ENCODE peak calls at places on chromosome 4, in nine cellular contexts. One of them, this sample, is unnamed.

GRCh38 chr4:884259-884658 is 47.9 kb downstream of the GAK start:
- DNase-seq in AG10803: no peak
- DNase-seq in esophagus squamous epithelium: no peak
- DNase-seq in IMR-90: no peak
- DNase-seq in fibroblast of lung: no peak
- DNase-seq in heart right ventricle: no peak
- DNase-seq in psoas muscle: no peak
- DNase-seq in HFF-Myc: no peak
- DNase-seq in endothelial cell of umbilical vein: no peak
- DNase-seq in this sample: no peak

GRCh38 chr4:73620115-73620792 is at the start of gene RASSF6:
- DNase-seq in heart right ventricle: no peak
- DNase-seq in esophagus squamous epithelium: no peak
- DNase-seq in psoas muscle: no peak
- DNase-seq in IMR-90: no peak
- DNase-seq in AG10803: no peak
- DNase-seq in fibroblast of lung: peak; percentile 20
- DNase-seq in HFF-Myc: no peak
- DNase-seq in endothelial cell of umbilical vein: no peak
- DNase-seq in this sample: no peak

GRCh38 chr4:150126880-150127236 is 48.6 kb downstream of the DCLK2 start:
- DNase-seq in heart right ventricle: no peak
- DNase-seq in IMR-90: peak; percentile 75
- DNase-seq in endothelial cell of umbilical vein: peak; percentile 37
- DNase-seq in HFF-Myc: no peak
- DNase-seq in psoas muscle: no peak
- DNase-seq in AG10803: peak; percentile 74
- DNase-seq in fibroblast of lung: peak; percentile 88
- DNase-seq in esophagus squamous epithelium: no peak
- DNase-seq in this sample: peak; percentile 81

GRCh38 chr4:140254656-140255299 is 100.8 kb upstream of the MAML3 start:
- DNase-seq in IMR-90: no peak
- DNase-seq in HFF-Myc: no peak
- DNase-seq in esophagus squamous epithelium: no peak
- DNase-seq in endothelial cell of umbilical vein: peak; percentile 37
- DNase-seq in psoas muscle: no peak
- DNase-seq in heart right ventricle: no peak
- DNase-seq in AG10803: peak; percentile 11
- DNase-seq in fibroblast of lung: no peak
- DNase-seq in this sample: no peak

GRCh38 chr4:157223446-157223845 is 2.9 kb downstream of the GRIA2 start:
- DNase-seq in heart right ventricle: no peak
- DNase-seq in AG10803: no peak
- DNase-seq in esophagus squamous epithelium: no peak
- DNase-seq in IMR-90: no peak
- DNase-seq in psoas muscle: no peak
- DNase-seq in HFF-Myc: no peak
- DNase-seq in fibroblast of lung: no peak
- DNase-seq in endothelial cell of umbilical vein: no peak
- DNase-seq in this sample: no peak

GRCh38 chr4:174401471-174402130 is 117.9 kb downstream of the CEP44 start:
- DNase-seq in heart right ventricle: no peak
- DNase-seq in esophagus squamous epithelium: no peak
- DNase-seq in IMR-90: no peak
- DNase-seq in AG10803: no peak
- DNase-seq in HFF-Myc: no peak
- DNase-seq in psoas muscle: no peak
- DNase-seq in fibroblast of lung: peak; percentile 56
- DNase-seq in endothelial cell of umbilical vein: no peak
- DNase-seq in this sample: no peak

GRCh38 chr4:83837614-83838308 is 301.9 kb downstream of the GPAT3 start:
- DNase-seq in endothelial cell of umbilical vein: no peak
- DNase-seq in psoas muscle: no peak
- DNase-seq in heart right ventricle: no peak
- DNase-seq in HFF-Myc: no peak
- DNase-seq in IMR-90: no peak
- DNase-seq in fibroblast of lung: no peak
- DNase-seq in AG10803: no peak
- DNase-seq in esophagus squamous epithelium: no peak
- DNase-seq in this sample: no peak

GRCh38 chr4:47972181-47972580 is 44.3 kb downstream of the CNGA1 start:
- DNase-seq in esophagus squamous epithelium: no peak
- DNase-seq in endothelial cell of umbilical vein: no peak
- DNase-seq in heart right ventricle: no peak
- DNase-seq in IMR-90: no peak
- DNase-seq in fibroblast of lung: no peak
- DNase-seq in HFF-Myc: no peak
- DNase-seq in AG10803: no peak
- DNase-seq in psoas muscle: no peak
- DNase-seq in this sample: no peak

GRCh38 chr4:8776366-8776765 is 95.3 kb downstream of the HMX1 start:
- DNase-seq in HFF-Myc: no peak
- DNase-seq in endothelial cell of umbilical vein: no peak
- DNase-seq in AG10803: no peak
- DNase-seq in heart right ventricle: no peak
- DNase-seq in fibroblast of lung: no peak
- DNase-seq in psoas muscle: no peak
- DNase-seq in IMR-90: no peak
- DNase-seq in esophagus squamous epithelium: no peak
- DNase-seq in this sample: no peak

GRCh38 chr4:2861631-2862436 is 18.2 kb downstream of the ADD1 start:
- DNase-seq in IMR-90: no peak
- DNase-seq in heart right ventricle: no peak
- DNase-seq in AG10803: no peak
- DNase-seq in HFF-Myc: no peak
- DNase-seq in endothelial cell of umbilical vein: no peak
- DNase-seq in fibroblast of lung: no peak
- DNase-seq in esophagus squamous epithelium: no peak
- DNase-seq in psoas muscle: no peak
- DNase-seq in this sample: no peak

GRCh38 chr4:125828316-125828715 is 513.6 kb downstream of the FAT4 start:
- DNase-seq in heart right ventricle: no peak
- DNase-seq in IMR-90: no peak
- DNase-seq in endothelial cell of umbilical vein: no peak
- DNase-seq in HFF-Myc: no peak
- DNase-seq in fibroblast of lung: no peak
- DNase-seq in AG10803: no peak
- DNase-seq in esophagus squamous epithelium: no peak
- DNase-seq in psoas muscle: no peak
- DNase-seq in this sample: no peak

GRCh38 chr4:40550900-40551546 is 78.6 kb downstream of the RBM47 start:
- DNase-seq in IMR-90: peak; percentile 52
- DNase-seq in endothelial cell of umbilical vein: peak; percentile 55
- DNase-seq in HFF-Myc: no peak
- DNase-seq in fibroblast of lung: peak; percentile 49
- DNase-seq in psoas muscle: no peak
- DNase-seq in heart right ventricle: no peak
- DNase-seq in AG10803: peak; percentile 42
- DNase-seq in esophagus squamous epithelium: no peak
- DNase-seq in this sample: peak; percentile 53
- TF ChIP-seq CTCF in IMR-90: peak; percentile 36
- TF ChIP-seq CTCF in endothelial cell of umbilical vein: peak; percentile 10
- TF ChIP-seq CTCF in HFF-Myc: peak; percentile 22
- TF ChIP-seq CTCF in fibroblast of lung: peak; percentile 54
- TF ChIP-seq CTCF in psoas muscle: no peak
- TF ChIP-seq CTCF in heart right ventricle: peak; percentile 27
- TF ChIP-seq CTCF in AG10803: peak; percentile 53
- TF ChIP-seq CTCF in esophagus squamous epithelium: no peak
- TF ChIP-seq CTCF in this sample: peak; percentile 49

GRCh38 chr4:113636438-113636818 is 125.1 kb downstream of the CAMK2D start:
- DNase-seq in fibroblast of lung: no peak
- DNase-seq in HFF-Myc: no peak
- DNase-seq in psoas muscle: no peak
- DNase-seq in endothelial cell of umbilical vein: no peak
- DNase-seq in AG10803: no peak
- DNase-seq in esophagus squamous epithelium: no peak
- DNase-seq in heart right ventricle: no peak
- DNase-seq in IMR-90: no peak
- DNase-seq in this sample: no peak
- H3K4me3 ChIP-seq in fibroblast of lung: no peak overlapping the region
- H3K4me3 ChIP-seq in HFF-Myc: no peak overlapping the region
- H3K4me3 ChIP-seq in psoas muscle: no peak overlapping the region
- H3K4me3 ChIP-seq in endothelial cell of umbilical vein: no peak overlapping the region
- H3K4me3 ChIP-seq in AG10803: no peak overlapping the region
- H3K4me3 ChIP-seq in esophagus squamous epithelium: no peak overlapping the region
- H3K4me3 ChIP-seq in heart right ventricle: no peak overlapping the region
- H3K4me3 ChIP-seq in IMR-90: no peak overlapping the region
- H3K4me3 ChIP-seq in this sample: no peak overlapping the region

DNA sequence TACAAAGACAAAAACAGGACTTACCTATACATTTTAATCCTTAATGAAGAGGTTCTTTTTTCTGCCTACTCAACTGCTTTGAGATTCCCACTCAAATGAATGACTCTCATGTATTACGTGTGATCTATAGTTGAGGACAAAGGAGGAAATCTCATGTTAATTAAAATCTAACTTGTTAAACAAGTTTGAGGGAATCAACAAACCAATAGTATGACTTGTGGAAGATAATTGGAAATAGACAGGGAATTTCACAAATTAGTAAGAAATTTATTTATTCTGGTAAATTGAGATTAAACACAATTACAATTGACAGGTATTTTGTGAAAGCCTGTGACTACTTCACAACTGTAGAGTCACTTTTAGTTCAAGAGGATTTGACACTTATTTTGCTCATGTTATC is at the start of gene TMPRSS11D:
- DNase-seq in psoas muscle: no peak
- DNase-seq in AG10803: no peak
- DNase-seq in endothelial cell of umbilical vein: no peak
- DNase-seq in heart right ventricle: no peak
- DNase-seq in fibroblast of lung: no peak
- DNase-seq in HFF-Myc: no peak
- DNase-seq in esophagus squamous epithelium: no peak
- DNase-seq in IMR-90: no peak
- DNase-seq in this sample: no peak
- TF ChIP-seq CTCF in psoas muscle: no peak
- TF ChIP-seq CTCF in AG10803: no peak
- TF ChIP-seq CTCF in endothelial cell of umbilical vein: no peak
- TF ChIP-seq CTCF in heart right ventricle: no peak
- TF ChIP-seq CTCF in fibroblast of lung: no peak
- TF ChIP-seq CTCF in HFF-Myc: no peak
- TF ChIP-seq CTCF in esophagus squamous epithelium: no peak
- TF ChIP-seq CTCF in IMR-90: no peak
- TF ChIP-seq CTCF in this sample: no peak

GRCh38 chr4:55921093-55921492 is 27.7 kb upstream of the CEP135 start:
- DNase-seq in AG10803: peak; percentile 2
- DNase-seq in IMR-90: no peak
- DNase-seq in endothelial cell of umbilical vein: peak; percentile 23
- DNase-seq in esophagus squamous epithelium: no peak
- DNase-seq in fibroblast of lung: no peak
- DNase-seq in psoas muscle: no peak
- DNase-seq in HFF-Myc: no peak
- DNase-seq in heart right ventricle: no peak
- DNase-seq in this sample: peak; percentile 35

GRCh38 chr4:55925235-55925634 is 23.5 kb upstream of the CEP135 start:
- DNase-seq in heart right ventricle: no peak
- DNase-seq in esophagus squamous epithelium: no peak
- DNase-seq in endothelial cell of umbilical vein: no peak
- DNase-seq in psoas muscle: no peak
- DNase-seq in HFF-Myc: no peak
- DNase-seq in AG10803: no peak
- DNase-seq in IMR-90: peak; percentile 31
- DNase-seq in fibroblast of lung: peak; percentile 23
- DNase-seq in this sample: peak; percentile 71

GRCh38 chr4:55920571-55920970 is 28.2 kb upstream of the CEP135 start:
- DNase-seq in fibroblast of lung: no peak
- DNase-seq in HFF-Myc: no peak
- DNase-seq in IMR-90: no peak
- DNase-seq in esophagus squamous epithelium: no peak
- DNase-seq in heart right ventricle: no peak
- DNase-seq in endothelial cell of umbilical vein: no peak
- DNase-seq in AG10803: peak; percentile 9
- DNase-seq in psoas muscle: no peak
- DNase-seq in this sample: peak; percentile 30
- H3K4me3 ChIP-seq in fibroblast of lung: no peak overlapping the region
- H3K4me3 ChIP-seq in HFF-Myc: no peak overlapping the region
- H3K4me3 ChIP-seq in IMR-90: no peak overlapping the region
- H3K4me3 ChIP-seq in esophagus squamous epithelium: no peak overlapping the region
- H3K4me3 ChIP-seq in heart right ventricle: no peak overlapping the region
- H3K4me3 ChIP-seq in endothelial cell of umbilical vein: no peak overlapping the region
- H3K4me3 ChIP-seq in AG10803: no peak overlapping the region
- H3K4me3 ChIP-seq in psoas muscle: no peak overlapping the region
- H3K4me3 ChIP-seq in this sample: no peak overlapping the region

GRCh38 chr4:148412460-148412859 is 29.8 kb downstream of the NR3C2 start:
- DNase-seq in endothelial cell of umbilical vein: no peak
- DNase-seq in AG10803: no peak
- DNase-seq in psoas muscle: no peak
- DNase-seq in esophagus squamous epithelium: no peak
- DNase-seq in IMR-90: no peak
- DNase-seq in fibroblast of lung: no peak
- DNase-seq in HFF-Myc: no peak
- DNase-seq in heart right ventricle: no peak
- DNase-seq in this sample: no peak

DNA sequence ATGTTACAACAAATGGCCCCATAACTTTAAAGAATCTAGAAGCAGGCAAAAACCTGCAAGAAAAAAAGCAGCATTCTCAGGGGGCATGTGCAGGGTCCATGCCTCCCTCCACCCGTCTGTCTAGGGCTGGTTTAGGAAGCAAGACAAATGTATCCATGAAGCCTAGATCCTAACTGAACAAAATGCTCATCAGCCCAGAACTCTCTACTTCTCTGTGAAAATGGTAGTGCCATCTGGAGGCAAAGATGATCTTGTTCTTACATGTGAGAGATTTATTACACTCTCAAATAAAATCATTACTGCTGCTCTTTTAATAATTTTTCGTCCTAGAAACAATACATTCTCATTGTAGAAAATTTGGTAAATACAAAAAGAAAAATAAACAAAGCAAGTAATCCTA is 26.7 kb downstream of the NR3C2 start:
- DNase-seq in heart right ventricle: no peak
- DNase-seq in IMR-90: peak; percentile 3
- DNase-seq in esophagus squamous epithelium: no peak
- DNase-seq in fibroblast of lung: peak; percentile 4
- DNase-seq in HFF-Myc: no peak
- DNase-seq in endothelial cell of umbilical vein: peak; percentile 57
- DNase-seq in psoas muscle: no peak
- DNase-seq in AG10803: no peak
- DNase-seq in this sample: peak; percentile 12
- TF ChIP-seq CTCF in heart right ventricle: no peak
- TF ChIP-seq CTCF in IMR-90: no peak
- TF ChIP-seq CTCF in esophagus squamous epithelium: no peak
- TF ChIP-seq CTCF in fibroblast of lung: peak; percentile 21
- TF ChIP-seq CTCF in HFF-Myc: no peak
- TF ChIP-seq CTCF in endothelial cell of umbilical vein: no peak
- TF ChIP-seq CTCF in psoas muscle: no peak
- TF ChIP-seq CTCF in AG10803: no peak
- TF ChIP-seq CTCF in this sample: no peak